ENCODE peak calls at places on chromosomes 4 and X, in ten cellular contexts. V is PC-3; B is breast epithelium; R is GM12878; Y is A549; I is cardiac muscle cell; U is CD8-positive, alpha-beta T cell; L is ovary; K is adrenal gland; M is hepatocyte. Z is an unnamed sample.
A peak's percentile ranks its signal among the peaks of the same experiment; 100 is the strongest.

GRCh38 chrX:45842207-45842900 is 641.7 kb upstream of the DIPK2B start:
- DNase-seq in V (no peak), B (no peak), R (no peak), Y (no peak), I (no peak), U (no peak), L (no peak), K (no peak), M (no peak), Z (no peak)

GRCh38 chrX:38036471-38036870 is 30.1 kb downstream of the SYTL5 start:
- DNase-seq in V (no peak), B (no peak), R (no peak), Y (no peak), I (no peak), U (no peak), L (no peak), K (no peak), M (no peak), Z (no peak)

GRCh38 chrX:126141014-126141413 is 25.1 kb downstream of the DCAF12L2 start:
- DNase-seq in V (no peak), B (no peak), R (no peak), Y (no peak), I (no peak), U (no peak), L (no peak), K (no peak), M (no peak), Z (no peak)

GRCh38 chr4:143199503-143199902 is 14.8 kb downstream of the USP38 start:
- DNase-seq in V (no peak), B (no peak), R (no peak), Y (no peak), I (no peak), U (no peak), L (no peak), K (no peak), M (no peak), Z (no peak)

GRCh38 chr4:166172619-166173018 is 299.6 kb downstream of the TLL1 start:
- DNase-seq in V (no peak), B (no peak), R (no peak), Y (no peak), I (no peak), U (no peak), L (no peak), K (no peak), M (no peak), Z (no peak)

GRCh38 chrX:48824066-48824465 is 2.2 kb upstream of the ERAS start:
- DNase-seq in V (no peak), B (no peak), R (no peak), Y (no peak), I (no peak), U (no peak), L (no peak), K (no peak), M (no peak), Z (no peak)

GRCh38 chr4:134200811-134201215 is 776 bp downstream of the PABPC4L start:
- DNase-seq in V (no peak), B (no peak), R (no peak), Y (no peak), I (peak; percentile 26), U (no peak), L (no peak), K (no peak), M (no peak), Z (no peak)

GRCh38 chr4:158458271-158458895 is 63.3 kb upstream of the RXFP1 start:
- DNase-seq in V (no peak), B (no peak), R (no peak), Y (no peak), I (no peak), U (no peak), L (no peak), K (no peak), M (no peak), Z (no peak)

GRCh38 chr4:73847507-73848182 is 5.5 kb upstream of the PF4V1 start:
- DNase-seq in V (no peak), B (no peak), R (no peak), Y (no peak), I (no peak), U (no peak), L (no peak), K (no peak), M (no peak), Z (no peak)

GRCh38 chr4:73844352-73844751 is 7.9 kb downstream of the CXCL6 start:
- DNase-seq in V (peak; percentile 95), B (no peak), R (no peak), Y (peak; percentile 36), I (no peak), U (no peak), L (no peak), K (no peak), M (no peak), Z (peak; percentile 49)

GRCh38 chr4:73843369-73843768 is 6.9 kb downstream of the CXCL6 start:
- DNase-seq in V (peak; percentile 69), B (no peak), R (no peak), Y (no peak), I (no peak), U (no peak), L (no peak), K (no peak), M (no peak), Z (no peak)

GRCh38 chr4:73842696-73843095 is 6.2 kb downstream of the CXCL6 start:
- DNase-seq in V (no peak), B (no peak), R (no peak), Y (no peak), I (no peak), U (no peak), L (no peak), K (no peak), M (no peak), Z (no peak)

DNA sequence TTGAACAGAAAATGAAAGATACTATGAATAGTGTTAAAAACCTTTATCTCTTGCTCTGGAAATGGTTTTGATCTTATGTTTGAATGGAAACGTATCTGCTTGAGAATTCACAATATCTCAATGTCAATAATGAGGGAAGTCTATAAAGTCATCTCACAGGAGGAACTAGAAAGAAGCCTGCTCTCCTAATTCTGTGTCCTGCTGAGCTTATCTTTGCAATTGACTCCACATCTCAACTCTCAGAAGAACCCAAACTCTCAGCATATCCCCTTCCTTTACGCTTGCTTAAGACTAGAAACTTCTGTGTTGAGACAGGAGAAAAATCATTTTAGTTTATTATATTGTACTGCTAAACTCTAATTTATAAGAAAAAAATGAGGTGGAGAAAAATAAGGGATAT is 8.3 kb upstream of the PF4V1 start:
- DNase-seq in V (no peak), B (no peak), R (no peak), Y (no peak), I (no peak), U (no peak), L (no peak), K (no peak), M (no peak), Z (no peak)
- H3K27ac ChIP-seq in V (peak overlapping the region; percentile 85), B (no peak overlapping the region), R (no peak overlapping the region), Y (peak overlapping the region; percentile 62), I (no peak overlapping the region), U (no peak overlapping the region), L (no peak overlapping the region), K (no peak overlapping the region), M (no peak overlapping the region), Z (no peak overlapping the region)

GRCh38 chr4:704198-704891 is 1.3 kb upstream of the PCGF3 start:
- DNase-seq in V (no peak), B (no peak), R (no peak), Y (no peak), I (no peak), U (no peak), L (peak; percentile 63), K (no peak), M (no peak), Z (no peak)

GRCh38 chr4:702618-703048 is 3.0 kb upstream of the PCGF3 start:
- DNase-seq in V (no peak), B (no peak), R (no peak), Y (no peak), I (no peak), U (no peak), L (no peak), K (no peak), M (no peak), Z (no peak)

GRCh38 chr4:703336-704197 is 2.1 kb upstream of the PCGF3 start:
- DNase-seq in V (no peak), B (no peak), R (no peak), Y (no peak), I (no peak), U (no peak), L (peak; percentile 48), K (no peak), M (no peak), Z (no peak)

GRCh38 chr4:699816-700580 is 5.6 kb upstream of the PCGF3 start:
- DNase-seq in V (no peak), B (no peak), R (no peak), Y (no peak), I (no peak), U (no peak), L (no peak), K (no peak), M (no peak), Z (no peak)

GRCh38 chr4:700587-701264 is 4.9 kb upstream of the PCGF3 start:
- DNase-seq in V (no peak), B (no peak), R (no peak), Y (no peak), I (no peak), U (no peak), L (no peak), K (no peak), M (no peak), Z (no peak)
- TF ChIP-seq CTCF in V (no peak), B (no peak), R (no peak), Y (no peak), I (no peak), U (no peak), L (no peak), K (no peak), M (no peak), Z (no peak)

GRCh38 chr4:40952672-40953071 is 202.9 kb downstream of the NSUN7 start:
- DNase-seq in V (no peak), B (no peak), R (no peak), Y (no peak), I (no peak), U (no peak), L (no peak), K (no peak), M (no peak), Z (no peak)

GRCh38 chr4:40957281-40957680 is 207.5 kb downstream of the NSUN7 start:
- DNase-seq in V (no peak), B (no peak), R (no peak), Y (no peak), I (no peak), U (no peak), L (no peak), K (no peak), M (no peak), Z (no peak)

GRCh38 chr4:40953253-40954118 is 203.7 kb downstream of the NSUN7 start:
- DNase-seq in V (no peak), B (no peak), R (no peak), Y (no peak), I (peak; percentile 50), U (no peak), L (no peak), K (no peak), M (no peak), Z (no peak)

GRCh38 chr4:40956726-40957255 is 207.0 kb downstream of the NSUN7 start:
- DNase-seq in V (no peak), B (no peak), R (no peak), Y (no peak), I (no peak), U (no peak), L (no peak), K (no peak), M (no peak), Z (no peak)

GRCh38 chr4:40954119-40954668 is 204.4 kb downstream of the NSUN7 start:
- DNase-seq in V (no peak), B (no peak), R (no peak), Y (no peak), I (peak; percentile 53), U (no peak), L (no peak), K (no peak), M (no peak), Z (no peak)
- H3K27ac ChIP-seq in V (no peak overlapping the region), B (peak overlapping the region; percentile 78), R (no peak overlapping the region), Y (no peak overlapping the region), I (peak overlapping the region; percentile 85), U (no peak overlapping the region), L (peak overlapping the region; percentile 9), K (peak overlapping the region; percentile 55), M (no peak overlapping the region), Z (peak overlapping the region; percentile 46)

DNA sequence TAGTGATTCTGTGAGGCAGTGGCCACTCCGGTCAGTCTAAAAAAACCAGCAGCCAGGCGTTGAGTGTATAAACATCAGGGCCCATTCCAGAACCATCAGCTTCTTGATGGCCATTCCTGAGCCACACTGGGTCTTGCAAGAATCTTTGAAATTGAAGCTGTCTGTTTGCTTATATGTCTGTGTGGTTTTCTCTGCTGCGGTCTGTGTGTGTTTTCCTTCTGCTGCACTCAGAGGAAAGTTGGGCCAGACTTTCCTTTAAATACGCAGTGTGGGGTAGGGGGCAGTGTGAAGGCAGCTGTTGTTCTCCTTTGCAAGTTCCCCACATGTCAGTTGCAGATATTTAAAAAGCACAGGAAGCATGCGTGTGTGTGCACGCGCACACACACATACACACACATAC is 32.2 kb downstream of the CCKAR start:
- DNase-seq in V (no peak), B (no peak), R (no peak), Y (no peak), I (no peak), U (no peak), L (no peak), K (no peak), M (no peak), Z (no peak)
- TF ChIP-seq CTCF in V (no peak), B (no peak), R (no peak), Y (no peak), I (no peak), U (no peak), L (no peak), K (no peak), M (no peak), Z (no peak)